ENCODE peak calls at places on chromosomes 7 and 10, in four cellular contexts. B, J, R and H are unnamed samples.

GRCh38 chr7:65983965-65984654 is 2.1 kb upstream of the GUSB start:
- DNase-seq in B (no peak), R (no peak), J (no peak), H (no peak)

GRCh38 chr10:48940958-48941357 is 1.3 kb upstream of the LRRC18 start:
- DNase-seq in B (no peak), J (no peak), R (no peak), H (no peak)

GRCh38 chr7:38978474-38978873 is 765 bp downstream of the POU6F2 start:
- DNase-seq in J (no peak), R (no peak), B (no peak), H (no peak)

GRCh38 chr10:65355141-65355680 is 1570.6 kb upstream of the LRRTM3 start:
- DNase-seq in J (no peak), R (no peak), B (no peak), H (no peak)

GRCh38 chr7:77811895-77812685 is 13.5 kb downstream of the PHTF2 start:
- DNase-seq in J (no peak), R (peak; percentile 17), B (no peak), H (peak; percentile 86)

GRCh38 chr10:90047243-90047729 is 345.9 kb downstream of the KIF20B start:
- DNase-seq in R (no peak), J (no peak), B (no peak), H (no peak)

GRCh38 chr7:73520673-73521635 is 1.1 kb downstream of the BAZ1B start:
- DNase-seq in J (no peak), R (peak; percentile 16), B (no peak), H (peak; percentile 48)

GRCh38 chr10:13105184-13105583 is 5.2 kb downstream of the OPTN start:
- DNase-seq in J (no peak), B (no peak), R (no peak), H (no peak)

GRCh38 chr7:114008696-114009095 is 89.9 kb upstream of the PPP1R3A start:
- DNase-seq in B (no peak), R (no peak), J (no peak), H (no peak)
- H3K4me3 ChIP-seq in B (no peak overlapping the region), R (no peak overlapping the region), J (no peak overlapping the region), H (no peak overlapping the region)

GRCh38 chr7:155360495-155361362 is 63.1 kb downstream of the INSIG1 start:
- DNase-seq in J (no peak), R (no peak), B (no peak), H (no peak)
- H2BK12ac ChIP-seq in J (no peak overlapping the region), R (no peak overlapping the region), B (no peak overlapping the region), H (no peak overlapping the region)

GRCh38 chr10:69908071-69908470 is 106.4 kb downstream of the COL13A1 start:
- DNase-seq in R (no peak), J (no peak), B (no peak), H (no peak)

GRCh38 chr10:69913586-69913985 is 111.9 kb downstream of the COL13A1 start:
- DNase-seq in J (no peak), R (no peak), B (no peak), H (no peak)

GRCh38 chr10:69912584-69912983 is 110.9 kb downstream of the COL13A1 start:
- DNase-seq in B (no peak), J (no peak), R (no peak), H (peak; percentile 8)

GRCh38 chr10:69911571-69912528 is 110.1 kb downstream of the COL13A1 start:
- DNase-seq in B (no peak), J (no peak), R (no peak), H (no peak)

GRCh38 chr10:69910566-69910965 is 108.9 kb downstream of the COL13A1 start:
- DNase-seq in J (no peak), R (no peak), B (no peak), H (no peak)
- H3K4me3 ChIP-seq in J (no peak overlapping the region), R (no peak overlapping the region), B (no peak overlapping the region), H (no peak overlapping the region)

GRCh38 chr7:140674899-140675701 is 2.4 kb downstream of the ADCK2 start:
- DNase-seq in J (peak; percentile 27), B (no peak), R (no peak), H (peak; percentile 70)

GRCh38 chr7:140675726-140676125 is 3.0 kb downstream of the ADCK2 start:
- DNase-seq in R (no peak), J (no peak), B (no peak), H (no peak)

GRCh38 chr7:140673770-140674155 is 1.0 kb downstream of the ADCK2 start:
- DNase-seq in B (no peak), R (no peak), J (no peak), H (no peak)

GRCh38 chr7:140673063-140673769 is 471 bp downstream of the ADCK2 start:
- DNase-seq in J (peak; percentile 24), R (peak; percentile 59), B (no peak), H (no peak)

GRCh38 chr7:140674356-140674800 is 1.6 kb downstream of the ADCK2 start:
- DNase-seq in J (no peak), B (no peak), R (no peak), H (no peak)
- H2BK12ac ChIP-seq in J (no peak overlapping the region), B (no peak overlapping the region), R (no peak overlapping the region), H (peak overlapping the region; percentile 32)